ENCODE peak calls at places on chromosomes 16 and 17, in seven cellular contexts. N is tibial nerve, G is A549, Y is sigmoid colon, T is stomach, R is H1, Z is transverse colon. S is an unnamed sample.
A peak's percentile ranks its signal among the peaks of the same experiment; 100 is the strongest.

GRCh38 chr16:74699666-74700065 is 996 bp downstream of the MLKL start:
- DNase-seq in T (no peak), Y (no peak), N (no peak), Z (peak; percentile 35), R (no peak), G (no peak), S (no peak)

GRCh38 chr17:7023576-7024401 is 939 bp downstream of the BCL6B start:
- DNase-seq in N (peak; percentile 87), G (peak; percentile 99), Z (peak; percentile 96), R (peak; percentile 96), Y (peak; percentile 94), T (peak; percentile 93), S (peak; percentile 86)

GRCh38 chr17:58335779-58336455 is 7.3 kb upstream of the TSPOAP1 start:
- DNase-seq in G (no peak), R (no peak), Z (peak; percentile 70), N (no peak), Y (peak; percentile 58), T (peak; percentile 53), S (no peak)

GRCh38 chr16:80058236-80058635 is 457.7 kb upstream of the MAF start:
- DNase-seq in G (no peak), Y (peak; percentile 89), Z (peak; percentile 22), T (no peak), N (peak; percentile 19), R (no peak), S (peak; percentile 81)

GRCh38 chr16:71555230-71555891 is 21.5 kb downstream of the TAT start:
- DNase-seq in G (no peak), T (no peak), R (no peak), Y (no peak), N (no peak), Z (no peak), S (no peak)

GRCh38 chr17:9020096-9020823 is 1.1 kb upstream of the NTN1 start:
- DNase-seq in N (no peak), R (no peak), Z (no peak), Y (peak; percentile 47), T (no peak), G (no peak), S (no peak)

GRCh38 chr16:51523400-51523799 is 372.3 kb upstream of the SALL1 start:
- DNase-seq in N (no peak), Y (no peak), T (no peak), G (no peak), Z (no peak), R (no peak), S (no peak)

GRCh38 chr17:67246648-67247415 is 1.8 kb upstream of the HELZ start:
- DNase-seq in R (peak; percentile 54), T (peak; percentile 78), Y (no peak), Z (peak; percentile 76), G (peak; percentile 71), N (no peak), S (no peak)

GRCh38 chr16:15770512-15770911 is 86.3 kb downstream of the MYH11 start:
- DNase-seq in Y (no peak), Z (no peak), R (no peak), G (no peak), T (no peak), N (no peak), S (no peak)

GRCh38 chr17:63919311-63919723 is 678 bp upstream of the GH1 start:
- DNase-seq in Y (peak; percentile 75), N (peak; percentile 23), Z (peak; percentile 69), T (peak; percentile 63), G (peak; percentile 92), R (no peak), S (peak; percentile 65)

GRCh38 chr17:15321556-15322250 is 19.7 kb downstream of the TEKT3 start:
- DNase-seq in N (no peak), T (no peak), Y (no peak), R (no peak), G (no peak), Z (no peak), S (no peak)

GRCh38 chr16:13898233-13898632 is 21.7 kb upstream of the ERCC4 start:
- DNase-seq in N (no peak), G (no peak), Z (no peak), Y (no peak), T (no peak), R (no peak), S (no peak)

GRCh38 chr17:82241183-82241925 is 12.5 kb downstream of the SLC16A3 start:
- DNase-seq in G (no peak), R (no peak), Z (peak; percentile 68), Y (peak; percentile 95), T (peak; percentile 69), N (peak; percentile 59), S (no peak)

GRCh38 chr17:43363181-43363925 is 35.4 kb upstream of the ARL4D start:
- DNase-seq in T (no peak), Y (no peak), Z (no peak), R (no peak), N (no peak), G (no peak), S (peak; percentile 48)

GRCh38 chr17:43360376-43360738 is 38.4 kb upstream of the ARL4D start:
- DNase-seq in R (no peak), T (peak; percentile 59), G (peak; percentile 69), Y (peak; percentile 88), N (no peak), Z (peak; percentile 72), S (no peak)

GRCh38 chr17:43359469-43360105 is 39.2 kb upstream of the ARL4D start:
- DNase-seq in G (no peak), N (no peak), Y (no peak), R (no peak), Z (peak; percentile 21), T (no peak), S (peak; percentile 28)

GRCh38 chr17:43363926-43364285 is 34.9 kb upstream of the ARL4D start:
- DNase-seq in Z (no peak), N (no peak), G (no peak), R (no peak), Y (no peak), T (no peak), S (peak; percentile 14)

GRCh38 chr17:43360739-43361498 is 37.9 kb upstream of the ARL4D start:
- DNase-seq in Z (peak; percentile 96), N (peak; percentile 89), T (peak; percentile 94), R (peak; percentile 98), Y (peak; percentile 98), G (peak; percentile 98), S (no peak)
- TF ChIP-seq EP300 in Z (no peak), N (no peak), T (peak; percentile 68), R (peak; percentile 80), Y (peak; percentile 45), G (no peak), S (no peak)

GRCh38 chr17:47996201-47996600 is 25.3 kb downstream of the CDK5RAP3 start:
- DNase-seq in G (no peak), T (no peak), N (no peak), Y (no peak), Z (no peak), R (no peak), S (no peak)
- TF ChIP-seq EP300 in G (no peak), T (no peak), N (no peak), Y (no peak), Z (no peak), R (no peak), S (no peak)

GRCh38 chr17:42518755-42519545 is 17.1 kb upstream of the NAGLU start:
- DNase-seq in R (no peak), T (peak; percentile 69), N (no peak), G (no peak), Z (peak; percentile 91), Y (peak; percentile 74), S (peak; percentile 66)
- TF ChIP-seq EP300 in R (no peak), T (no peak), N (no peak), G (no peak), Z (no peak), Y (no peak), S (no peak)

DNA sequence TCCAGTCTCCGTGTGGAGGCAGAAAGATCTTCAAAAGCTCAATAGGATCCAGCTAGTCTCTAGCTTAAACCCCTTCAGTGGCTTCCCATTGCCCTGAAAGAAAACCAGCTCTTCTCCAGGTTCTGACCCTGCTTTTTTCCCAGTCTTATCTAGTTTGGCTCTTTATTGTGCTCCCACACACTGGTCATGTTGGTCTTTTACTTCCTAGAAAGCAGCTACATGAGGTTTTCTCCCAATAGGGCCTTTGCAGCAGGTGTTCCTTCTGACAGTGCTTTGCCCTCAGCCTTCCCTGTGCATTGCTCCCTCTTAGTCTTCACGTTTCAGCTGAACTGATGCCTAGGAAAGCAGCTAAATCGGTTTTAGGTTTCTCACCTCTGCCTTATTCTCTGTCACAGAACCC is 21.7 kb upstream of the ABCA3 start:
- DNase-seq in R (no peak), N (no peak), Z (no peak), G (no peak), T (no peak), Y (no peak), S (no peak)
- TF ChIP-seq EP300 in R (no peak), N (no peak), Z (no peak), G (no peak), T (no peak), Y (no peak), S (no peak)

DNA sequence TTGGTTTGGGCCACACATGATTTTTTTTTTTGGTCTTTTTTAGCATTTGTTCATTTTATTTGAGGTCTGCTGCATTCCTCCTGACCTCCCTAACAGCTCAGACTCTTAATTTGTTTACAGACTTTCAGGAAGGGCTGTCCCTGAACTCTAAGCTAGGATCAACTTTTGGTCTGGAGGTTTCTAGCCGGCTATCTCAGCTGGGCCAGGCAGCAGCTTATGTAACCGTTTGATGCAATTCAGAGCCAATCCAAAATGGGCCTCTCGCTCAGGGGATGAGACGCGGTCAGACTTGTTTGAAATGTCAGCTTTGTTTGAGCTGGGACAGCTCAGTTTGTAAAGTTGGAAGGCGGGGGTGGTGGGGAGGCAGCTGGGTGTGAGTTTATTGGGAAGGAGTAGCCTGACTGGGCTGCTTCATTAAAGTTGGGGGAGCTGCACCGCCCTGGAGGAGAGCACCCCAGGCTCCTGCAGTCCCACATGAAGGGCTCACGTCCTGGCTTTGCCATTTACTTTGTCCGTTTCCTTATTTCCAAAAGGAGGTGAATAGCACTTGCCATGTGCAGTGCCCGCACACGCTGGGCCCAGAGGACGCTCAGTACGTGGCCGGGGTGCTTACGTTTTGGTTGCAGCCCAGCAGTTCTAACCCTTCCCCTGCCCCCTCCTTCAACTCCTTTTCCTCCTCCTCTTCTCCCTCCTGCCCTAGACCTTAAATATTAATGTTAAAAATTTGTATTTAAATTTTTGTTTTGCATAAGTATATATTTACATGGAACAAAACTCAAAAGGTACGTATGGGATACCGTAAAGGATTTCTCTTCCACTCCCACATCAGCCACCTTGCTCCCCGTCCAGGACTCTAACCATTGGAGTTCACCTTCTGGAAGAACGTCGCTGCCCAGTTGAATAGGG is 121.2 kb downstream of the SNX29 start:
- DNase-seq in Y (peak; percentile 76), N (no peak), Z (peak; percentile 13), R (no peak), T (no peak), G (no peak), S (peak; percentile 75)
- TF ChIP-seq EP300 in Y (no peak), N (no peak), Z (no peak), R (no peak), T (no peak), G (no peak), S (no peak)

DNA sequence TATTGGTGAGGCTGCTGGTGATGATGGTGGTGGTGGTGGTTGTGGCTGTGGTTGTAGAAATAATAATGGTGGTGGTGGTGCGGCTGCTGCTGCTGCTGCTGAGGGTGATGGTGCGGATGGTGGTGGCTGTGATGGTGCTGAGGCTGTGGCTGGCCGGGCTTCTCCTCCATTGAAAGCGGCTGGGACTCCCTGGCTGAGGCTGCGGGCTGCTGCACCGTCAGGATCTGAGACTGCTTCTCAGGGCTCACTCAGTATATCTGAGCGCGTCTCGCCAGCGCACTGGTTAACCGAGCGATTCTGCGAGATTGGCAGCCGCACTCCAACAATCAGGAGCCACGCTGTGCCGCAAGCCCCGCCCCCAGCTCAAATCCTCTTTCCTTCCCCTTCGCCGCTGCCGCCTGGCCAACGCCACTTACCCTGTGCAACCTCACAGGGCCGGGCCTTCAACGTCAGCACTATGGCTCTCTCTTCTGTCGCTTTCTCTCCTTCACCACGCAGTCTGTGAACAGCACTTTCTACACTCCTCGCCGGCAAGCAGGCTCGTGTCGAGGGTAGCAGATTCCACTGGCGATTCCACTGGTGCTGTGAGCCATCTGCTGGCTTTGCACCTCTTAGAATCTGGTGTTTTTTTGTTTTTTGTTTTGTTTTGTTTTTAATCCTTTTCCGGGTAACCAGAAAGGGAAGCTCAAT is at the start of gene NUFIP2:
- DNase-seq in G (peak; percentile 99), Y (peak; percentile 100), N (peak; percentile 99), T (peak; percentile 100), Z (peak; percentile 100), R (peak; percentile 96), S (peak; percentile 99)
- TF ChIP-seq EP300 in G (no peak), Y (no peak), N (peak; percentile 67), T (no peak), Z (no peak), R (no peak), S (no peak)